ENCODE peak calls at places on chromosomes 5 and 9, in ten cellular contexts. O, M, H, P, S, Y, N, D, A and E are unnamed samples.

GRCh38 chr5:166430491-166431319 is 1860.7 kb upstream of the WWC1 start:
- DNase-seq in O (no peak), M (no peak), H (no peak), P (no peak), S (no peak), Y (no peak), N (no peak), D (no peak), A (no peak), E (no peak)

GRCh38 chr5:52743012-52743411 is 44.7 kb upstream of the ITGA1 start:
- DNase-seq in O (peak; percentile 30), M (no peak), H (no peak), P (no peak), S (no peak), Y (no peak), N (no peak), D (no peak), A (no peak), E (no peak)

GRCh38 chr5:89769975-89770374 is 639.6 kb downstream of the CETN3 start:
- DNase-seq in O (no peak), M (no peak), H (no peak), P (no peak), S (no peak), Y (no peak), N (no peak), D (no peak), A (no peak), E (no peak)

GRCh38 chr9:127130661-127131538 is 8.5 kb upstream of the ANGPTL2 start:
- DNase-seq in O (no peak), M (no peak), H (no peak), P (peak; percentile 77), S (no peak), Y (no peak), N (no peak), D (peak; percentile 77), A (peak; percentile 38), E (peak; percentile 83)

GRCh38 chr5:149559712-149560111 is 8.5 kb upstream of the CSNK1A1 start:
- DNase-seq in O (no peak), M (no peak), H (no peak), P (no peak), S (no peak), Y (no peak), N (no peak), D (no peak), A (no peak), E (no peak)

GRCh38 chr9:133584559-133585476 is 24.4 kb downstream of the FAM163B start:
- DNase-seq in O (no peak), M (no peak), H (no peak), P (no peak), S (no peak), Y (no peak), N (no peak), D (no peak), A (no peak), E (no peak)

GRCh38 chr9:2817987-2818386 is 25.9 kb downstream of the PUM3 start:
- DNase-seq in O (no peak), M (no peak), H (peak; percentile 93), P (no peak), S (no peak), Y (no peak), N (no peak), D (no peak), A (no peak), E (no peak)

GRCh38 chr5:78112931-78113330 is 181.6 kb downstream of the AP3B1 start:
- DNase-seq in O (no peak), M (no peak), H (no peak), P (no peak), S (no peak), Y (no peak), N (no peak), D (no peak), A (no peak), E (no peak)

GRCh38 chr5:171596391-171596878 is 177.0 kb downstream of the FGF18 start:
- DNase-seq in O (no peak), M (no peak), H (no peak), P (no peak), S (no peak), Y (no peak), N (no peak), D (no peak), A (no peak), E (no peak)

GRCh38 chr5:151081426-151082273 is 816 bp upstream of the TNIP1 start:
- DNase-seq in O (no peak), M (no peak), H (peak; percentile 43), P (peak; percentile 86), S (no peak), Y (no peak), N (no peak), D (no peak), A (no peak), E (no peak)

GRCh38 chr9:92035687-92036410 is 79.4 kb downstream of the SPTLC1 start:
- DNase-seq in O (no peak), M (no peak), H (no peak), P (peak; percentile 52), S (no peak), Y (peak; percentile 89), N (no peak), D (no peak), A (no peak), E (no peak)